ENCODE peak calls at places on chromosomes 2 and 18, in five cellular contexts. Q is GM06990, C is KBM-7, D is HEK293T, T is brain microvascular endothelial cell. J is an unnamed sample.

GRCh38 chr18:10566390-10566789 is 40.6 kb downstream of the NAPG start:
- DNase-seq in Q (no peak), D (no peak), C (no peak), T (no peak), J (no peak)

GRCh38 chr2:113198790-113199612 is 25.2 kb downstream of the PSD4 start:
- DNase-seq in D (peak; percentile 89), C (no peak), T (peak; percentile 43), Q (peak; percentile 87), J (no peak)

GRCh38 chr18:3283908-3284307 is 22.0 kb downstream of the MYL12B start:
- DNase-seq in T (no peak), C (no peak), Q (no peak), D (no peak), J (no peak)

GRCh38 chr18:9453273-9453672 is 22.0 kb upstream of the RALBP1 start:
- DNase-seq in D (no peak), T (no peak), C (no peak), Q (no peak), J (no peak)

GRCh38 chr2:191049728-191050639 is 36.0 kb upstream of the STAT1 start:
- DNase-seq in D (no peak), Q (peak; percentile 50), T (peak; percentile 65), C (no peak), J (peak; percentile 16)

GRCh38 chr18:24014986-24015896 is 687 bp downstream of the TTC39C start:
- DNase-seq in T (peak; percentile 45), Q (peak; percentile 63), C (peak; percentile 58), D (peak; percentile 68), J (no peak)

GRCh38 chr18:24995056-24995455 is 356.9 kb downstream of the ZNF521 start:
- DNase-seq in Q (no peak), C (no peak), T (no peak), D (no peak), J (no peak)

GRCh38 chr2:27653397-27653796 is 10.0 kb downstream of the SUPT7L start:
- DNase-seq in C (no peak), T (peak; percentile 72), D (no peak), Q (no peak), J (no peak)

GRCh38 chr2:240972636-240973521 is 25.5 kb upstream of the SNED1 start:
- DNase-seq in Q (no peak), T (no peak), C (no peak), D (no peak), J (no peak)

GRCh38 chr2:100064592-100065006 is 77.8 kb downstream of the AFF3 start:
- DNase-seq in C (no peak), D (no peak), Q (peak; percentile 56), T (no peak), J (no peak)

GRCh38 chr18:23718243-23718720 is 29.0 kb downstream of the LAMA3 start:
- DNase-seq in D (no peak), C (no peak), Q (no peak), T (peak; percentile 91), J (no peak)

GRCh38 chr2:217430916-217431576 is 571.2 kb upstream of the TNP1 start:
- DNase-seq in D (no peak), Q (no peak), T (no peak), C (no peak), J (no peak)

GRCh38 chr18:77106331-77106730 is 26.3 kb downstream of the MBP start:
- DNase-seq in D (no peak), C (peak; percentile 88), Q (peak; percentile 50), T (no peak), J (no peak)

J was measured in GM12878.